ENCODE peak calls at places on chromosomes 4 and X, in ten cellular contexts. I is T-cell; H is activated CD4-positive, alpha-beta T cell treated with anti-CD3 and anti-CD28 coated beads for 48 hours; L is RPMI7951; D is MG63; J is IMR-90; T is activated naive CD4-positive, alpha-beta T cell treated with anti-CD3 and anti-CD28 coated beads, Interleukin-2, amount 10 ng/mL, durations not matched to agents 7 days and 5 days; O is ecto neural progenitor cell; G is kidney tubule cell; P is sigmoid colon. Y is an unnamed sample.

GRCh38 chr4:5812506-5813229 is 80.2 kb downstream of the CRMP1 start:
- DNase-seq in O (no peak), J (peak; percentile 80), D (no peak), L (peak; percentile 64), I (no peak), H (peak; percentile 12), T (no peak), G (peak; percentile 72), P (peak; percentile 64), Y (peak; percentile 61)

GRCh38 chr4:82780398-82781231 is 18.0 kb downstream of the SCD5 start:
- DNase-seq in I (no peak), O (peak; percentile 48), T (no peak), H (no peak), D (no peak), J (peak; percentile 59), P (peak; percentile 87), G (peak; percentile 90), L (no peak), Y (peak; percentile 97)

GRCh38 chr4:2436301-2436700 is 17.5 kb downstream of the CFAP99 start:
- DNase-seq in J (no peak), O (no peak), T (no peak), L (peak; percentile 44), P (no peak), D (no peak), H (no peak), G (no peak), I (no peak), Y (peak; percentile 14)

GRCh38 chrX:70476934-70477733 is 32.5 kb downstream of the DLG3 start:
- DNase-seq in P (peak; percentile 74), G (peak; percentile 84), D (peak; percentile 7), T (no peak), I (no peak), H (no peak), L (peak; percentile 88), J (peak; percentile 69), O (no peak), Y (no peak)

GRCh38 chr4:150286656-150287055 is 208.4 kb downstream of the DCLK2 start:
- DNase-seq in P (no peak), D (no peak), G (peak; percentile 54), J (no peak), L (no peak), O (no peak), I (no peak), T (no peak), H (no peak), Y (no peak)

GRCh38 chr4:172844556-172844955 is 324.1 kb upstream of the GALNT7 start:
- DNase-seq in H (no peak), L (no peak), P (no peak), J (no peak), I (no peak), T (no peak), G (no peak), O (no peak), D (no peak), Y (no peak)

GRCh38 chr4:95998311-95998710 is 158.4 kb downstream of the PDHA2 start:
- DNase-seq in D (no peak), T (no peak), I (no peak), H (no peak), G (no peak), P (no peak), L (no peak), O (no peak), J (no peak), Y (no peak)

GRCh38 chr4:158013858-158014257 is 159.0 kb downstream of the GASK1B start:
- DNase-seq in O (no peak), G (peak; percentile 25), J (peak; percentile 85), D (no peak), P (no peak), I (no peak), H (no peak), T (no peak), L (peak; percentile 36), Y (no peak)

GRCh38 chrX:54423161-54423888 is 16.9 kb upstream of the TSR2 start:
- DNase-seq in L (no peak), H (peak; percentile 4), P (no peak), G (no peak), D (no peak), O (peak; percentile 50), T (peak; percentile 21), J (no peak), I (no peak), Y (no peak)

Y was measured in NCI-H1092 treated with DMSO at 0.1 percent for 48 hours.